ENCODE peak calls at places on chromosomes 6 and 20, in seven cellular contexts. K is A549; U is HFF-Myc; P is body of pancreas; J is cardiac fibroblast; S is pancreas; E is CD8-positive, alpha-beta T cell. X is an unnamed sample.

GRCh38 chr6:167570460-167571400 is 245.8 kb downstream of the TTLL2 start:
- DNase-seq in S (no peak), K (no peak), U (no peak), J (no peak), E (no peak), P (no peak), X (no peak)

GRCh38 chr6:42038811-42039408 is 11.4 kb upstream of the TAF8 start:
- DNase-seq in P (no peak), J (no peak), U (no peak), S (no peak), E (no peak), K (no peak), X (no peak)

GRCh38 chr6:2733324-2733723 is 17.4 kb downstream of the MYLK4 start:
- DNase-seq in K (no peak), E (peak), S (no peak), P (no peak), J (peak), U (no peak), X (no peak)

GRCh38 chr20:8315639-8316573 is 183.8 kb downstream of the PLCB1 start:
- DNase-seq in S (no peak), P (no peak), E (no peak), K (no peak), J (no peak), U (no peak), X (no peak)

GRCh38 chr20:19820520-19821211 is 62.6 kb downstream of the RIN2 start:
- DNase-seq in E (no peak), P (no peak), J (peak), S (no peak), K (no peak), U (no peak), X (peak)

GRCh38 chr6:10951675-10952282 is 64.9 kb downstream of the SYCP2L start:
- DNase-seq in P (no peak), K (peak), U (peak), E (no peak), J (peak), S (no peak), X (peak)

GRCh38 chr6:42313038-42313437 is 95.4 kb upstream of the MRPS10 start:
- DNase-seq in K (peak), S (no peak), U (no peak), P (no peak), E (no peak), J (peak), X (no peak)

GRCh38 chr6:157541618-157542404 is 160.8 kb downstream of the ZDHHC14 start:
- DNase-seq in S (no peak), U (no peak), E (no peak), K (no peak), P (no peak), J (no peak), X (no peak)

GRCh38 chr6:163585932-163586437 is 171.5 kb downstream of the QKI start:
- DNase-seq in U (peak), P (peak), S (no peak), K (peak), E (no peak), J (peak), X (peak)

GRCh38 chr6:69796081-69796626 is 656 bp downstream of the LMBRD1 start:
- DNase-seq in J (peak), S (no peak), K (peak), E (peak), P (peak), U (no peak), X (peak)

GRCh38 chr20:6040540-6040939 is 13.3 kb downstream of the LRRN4 start:
- DNase-seq in J (no peak), K (no peak), S (peak), E (no peak), U (no peak), P (no peak), X (no peak)

GRCh38 chr20:50163570-50164317 is 10.2 kb upstream of the PEDS1 start:
- DNase-seq in P (no peak), S (no peak), K (no peak), E (no peak), U (peak), J (no peak), X (no peak)

GRCh38 chr6:139433647-139434419 is 59.4 kb upstream of the CITED2 start:
- DNase-seq in J (peak), P (no peak), K (no peak), S (no peak), E (no peak), U (no peak), X (no peak)

GRCh38 chr6:146357578-146358340 is 185.9 kb upstream of the RAB32 start:
- DNase-seq in K (peak), P (no peak), E (no peak), J (peak), U (peak), S (no peak), X (peak)

GRCh38 chr6:169220068-169220964 is 33.3 kb downstream of the THBS2 start:
- DNase-seq in J (no peak), K (no peak), E (no peak), P (no peak), S (no peak), U (no peak), X (no peak)

GRCh38 chr6:63214816-63215215 is 3.5 kb downstream of the FKBP1C start:
- DNase-seq in J (no peak), E (no peak), U (no peak), P (no peak), S (no peak), K (no peak), X (no peak)

GRCh38 chr20:63819224-63819917 is 11.7 kb downstream of the ZBTB46 start:
- DNase-seq in P (no peak), E (no peak), U (no peak), K (peak), S (no peak), J (peak), X (no peak)

GRCh38 chr20:49260218-49260617 is 17.6 kb downstream of the ZNFX1 start:
- DNase-seq in K (no peak), P (no peak), E (no peak), U (no peak), S (no peak), J (no peak), X (no peak)

GRCh38 chr20:38386004-38386403 is 39.7 kb downstream of the LBP start:
- DNase-seq in P (no peak), K (no peak), J (no peak), S (no peak), U (no peak), E (no peak), X (no peak)

GRCh38 chr6:89409461-89410035 is 2.5 kb downstream of the RRAGD start:
- DNase-seq in E (no peak), S (no peak), U (no peak), J (no peak), K (no peak), P (no peak), X (no peak)

GRCh38 chr20:17910828-17911294 is 57.7 kb downstream of the SNX5 start:
- DNase-seq in S (no peak), U (peak), J (peak), K (no peak), E (no peak), P (peak), X (peak)

GRCh38 chr6:75207211-75207984 is 1.5 kb upstream of the COL12A1 start:
- DNase-seq in U (no peak), E (no peak), K (no peak), P (no peak), J (peak), S (peak), X (no peak)

GRCh38 chr6:7617954-7618764 is 28.2 kb downstream of the SNRNP48 start:
- DNase-seq in S (no peak), K (no peak), E (no peak), J (peak), U (peak), P (peak), X (no peak)

GRCh38 chr20:43188861-43189613 is 669 bp downstream of the PTPRT start:
- DNase-seq in K (no peak), P (no peak), J (peak), S (peak), U (no peak), E (no peak), X (no peak)

GRCh38 chr6:155329460-155330132 is 15.3 kb upstream of the TFB1M start:
- DNase-seq in S (no peak), P (no peak), U (no peak), E (no peak), K (no peak), J (no peak), X (no peak)

GRCh38 chr20:56579261-56579660 is 46.2 kb downstream of the FAM209B start:
- DNase-seq in S (no peak), J (no peak), U (no peak), P (no peak), E (no peak), K (no peak), X (no peak)

GRCh38 chr6:139533573-139534471 is 159.4 kb upstream of the CITED2 start:
- DNase-seq in S (no peak), E (no peak), U (no peak), J (peak), K (peak), P (peak), X (peak)

GRCh38 chr6:138161434-138162103 is at the start of gene ARFGEF3:
- DNase-seq in U (no peak), J (peak), K (peak), E (peak), P (peak), S (peak), X (no peak)

GRCh38 chr6:30556714-30556963 is 350 bp upstream of the GNL1 start:
- DNase-seq in K (no peak), P (no peak), U (no peak), E (peak), J (no peak), S (peak), X (no peak)

GRCh38 chr20:38223743-38224100 is 36.8 kb downstream of the KIAA1755 start:
- DNase-seq in U (no peak), E (no peak), J (no peak), S (no peak), K (no peak), P (no peak), X (no peak)

GRCh38 chr20:10647471-10647870 is 26.3 kb downstream of the JAG1 start:
- DNase-seq in U (no peak), S (no peak), E (no peak), K (no peak), P (no peak), J (no peak), X (no peak)

GRCh38 chr6:90375681-90376439 is 79.2 kb upstream of the BACH2 start:
- DNase-seq in J (peak), E (no peak), P (no peak), U (peak), K (no peak), S (no peak), X (peak)

GRCh38 chr6:138844203-138844602 is 48.3 kb downstream of the ECT2L start:
- DNase-seq in P (no peak), S (no peak), U (no peak), E (no peak), K (no peak), J (peak), X (peak)

GRCh38 chr6:155412335-155412734 is 43.3 kb downstream of the NOX3 start:
- DNase-seq in U (no peak), J (peak), E (no peak), S (no peak), P (no peak), K (no peak), X (peak)

GRCh38 chr20:52192296-52193007 is 873 bp upstream of the ZFP64 start:
- DNase-seq in K (peak), E (no peak), S (peak), J (peak), P (peak), U (no peak), X (no peak)
- TF ChIP-seq CTCF in K (no peak), E (no peak), S (no peak), J (peak), P (peak), U (no peak), X (peak)

DNA sequence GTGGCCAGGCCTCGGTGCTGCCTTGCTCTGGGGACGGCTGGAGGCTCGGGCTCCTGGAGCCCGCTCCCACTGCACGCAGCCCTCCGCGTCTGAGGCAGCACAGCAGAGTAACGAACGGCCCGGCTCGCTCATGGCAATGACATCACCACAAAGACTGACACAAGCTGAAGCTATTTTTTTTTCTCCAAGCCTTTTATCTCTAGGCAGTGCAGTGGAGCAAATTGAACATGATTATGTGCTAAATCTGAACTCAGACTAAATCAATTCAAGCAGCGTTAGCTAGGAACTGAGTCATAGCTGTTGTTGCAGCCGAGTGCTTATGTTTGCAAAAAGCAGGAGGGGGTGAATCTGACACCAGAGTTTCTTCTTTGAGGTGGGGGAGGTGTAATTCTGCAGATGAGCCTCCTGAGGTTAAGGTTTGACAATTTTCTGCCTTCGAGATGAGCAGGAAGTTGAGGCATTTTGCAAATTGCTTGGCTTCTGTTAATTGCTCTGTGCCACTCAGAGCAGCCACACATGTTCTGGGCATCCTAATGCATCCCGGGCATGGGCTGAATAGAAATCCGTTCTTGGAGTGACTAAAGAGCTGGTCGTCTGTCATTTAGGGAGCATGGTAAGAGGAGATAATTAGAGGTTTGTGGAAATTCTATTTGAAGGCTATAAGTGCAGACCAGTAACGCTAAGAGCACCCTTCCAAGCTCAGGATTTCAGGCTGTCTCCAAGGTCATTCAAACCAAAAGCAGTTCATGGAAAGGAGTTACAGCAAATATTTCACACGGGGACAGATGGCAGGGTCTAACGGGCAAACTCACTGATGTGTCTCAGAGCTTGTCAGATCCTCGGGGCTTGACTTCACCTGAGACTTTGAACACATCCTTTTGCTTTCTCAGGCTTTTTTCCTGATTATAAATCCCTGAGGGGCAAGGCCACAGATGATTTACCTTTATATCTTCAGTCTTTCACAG is 155.1 kb upstream of the ENPP5 start:
- DNase-seq in U (peak), K (no peak), P (no peak), J (peak), E (peak), S (no peak), X (peak)
- H3K4me3 ChIP-seq in U (peak), K (no peak), P (no peak), J (no peak), E (no peak), S (no peak), X (peak)

GRCh38 chr6:34788111-34788510 is 3.8 kb upstream of the BLTP3A start:
- DNase-seq in U (no peak), P (no peak), K (no peak), E (no peak), J (no peak), S (no peak), X (no peak)

GRCh38 chr6:34791842-34792604 is at the start of gene BLTP3A:
- DNase-seq in U (no peak), S (peak), E (peak), J (peak), K (peak), P (peak), X (no peak)

GRCh38 chr6:34792605-34793500 is 970 bp downstream of the BLTP3A start:
- DNase-seq in S (no peak), J (peak), P (peak), E (no peak), U (no peak), K (peak), X (no peak)

GRCh38 chr6:34793877-34794276 is 2.0 kb downstream of the BLTP3A start:
- DNase-seq in E (no peak), P (no peak), S (no peak), J (no peak), U (no peak), K (no peak), X (no peak)

DNA sequence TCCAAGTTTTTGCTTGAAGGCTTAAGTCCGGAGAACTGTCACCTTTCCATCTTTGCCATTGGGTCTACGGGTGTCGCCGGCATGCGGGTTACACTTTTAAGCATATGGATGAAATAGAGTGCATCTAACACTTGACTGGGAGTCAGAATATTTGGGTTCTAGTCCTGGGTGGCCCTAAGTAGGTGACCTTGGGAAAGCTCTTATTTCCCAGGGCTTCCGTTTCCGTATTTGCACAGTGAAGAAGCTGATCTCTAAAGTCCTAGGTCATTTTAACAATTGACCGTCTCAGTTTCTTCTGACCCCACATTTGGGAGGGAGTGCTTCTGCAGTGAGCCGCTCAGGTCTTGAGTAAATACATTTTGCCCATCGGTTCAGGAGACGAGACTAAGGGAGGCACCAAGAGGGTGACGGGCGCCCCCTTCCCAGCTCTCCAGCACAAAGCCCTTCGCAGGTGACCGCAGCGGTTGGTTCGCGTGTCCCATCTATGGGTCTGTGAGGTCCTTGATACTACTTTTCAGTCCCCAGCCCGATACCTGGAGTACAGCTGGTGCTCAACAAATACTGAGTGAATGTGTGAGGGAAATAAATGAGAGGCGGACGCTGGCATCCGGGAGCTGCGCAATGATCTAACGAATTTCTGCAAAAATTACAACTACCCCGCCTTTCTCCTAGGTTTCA is 580 bp upstream of the BLTP3A start:
- DNase-seq in U (no peak), E (no peak), K (peak), S (peak), P (peak), J (peak), X (no peak)
- TF ChIP-seq CTCF in U (peak), E (no peak), K (peak), S (no peak), P (no peak), J (no peak), X (peak)

GRCh38 chr6:33694977-33695376 is 16.5 kb downstream of the UQCC2 start:
- DNase-seq in E (no peak), S (no peak), K (no peak), J (no peak), P (no peak), U (no peak), X (no peak)

GRCh38 chr6:33696538-33697518 is 14.7 kb downstream of the UQCC2 start:
- DNase-seq in K (no peak), S (no peak), P (peak), U (peak), J (peak), E (peak), X (peak)

GRCh38 chr6:33695451-33695855 is 16.0 kb downstream of the UQCC2 start:
- DNase-seq in K (no peak), P (no peak), J (no peak), S (peak), E (no peak), U (no peak), X (no peak)

GRCh38 chr6:33694401-33694931 is 17.0 kb downstream of the UQCC2 start:
- DNase-seq in J (peak), P (peak), S (peak), K (peak), E (peak), U (no peak), X (no peak)

DNA sequence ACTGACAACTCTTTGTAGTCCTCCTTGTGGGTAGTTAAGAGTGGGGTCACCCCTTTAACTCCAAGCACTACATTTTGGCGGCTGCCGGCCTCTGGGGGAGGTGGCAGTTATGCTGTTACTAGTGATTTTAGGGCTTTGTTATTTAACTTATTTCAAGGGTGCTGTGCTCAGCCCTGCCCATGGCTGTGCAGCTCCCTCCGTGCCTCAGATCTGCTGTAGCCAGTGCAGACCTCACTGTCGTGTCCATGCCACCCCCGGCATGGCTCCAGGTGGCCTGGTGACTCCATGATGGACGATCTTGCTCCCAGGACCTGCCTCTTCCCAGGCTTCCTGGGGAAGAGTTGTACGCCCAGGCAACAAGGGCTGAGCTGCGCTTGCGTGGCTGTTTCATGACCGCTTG is 15.4 kb downstream of the UQCC2 start:
- DNase-seq in P (no peak), S (no peak), U (no peak), K (no peak), J (no peak), E (no peak), X (no peak)
- H3K4me3 ChIP-seq in P (no peak), S (no peak), U (no peak), K (no peak), J (no peak), E (peak), X (no peak)

DNA sequence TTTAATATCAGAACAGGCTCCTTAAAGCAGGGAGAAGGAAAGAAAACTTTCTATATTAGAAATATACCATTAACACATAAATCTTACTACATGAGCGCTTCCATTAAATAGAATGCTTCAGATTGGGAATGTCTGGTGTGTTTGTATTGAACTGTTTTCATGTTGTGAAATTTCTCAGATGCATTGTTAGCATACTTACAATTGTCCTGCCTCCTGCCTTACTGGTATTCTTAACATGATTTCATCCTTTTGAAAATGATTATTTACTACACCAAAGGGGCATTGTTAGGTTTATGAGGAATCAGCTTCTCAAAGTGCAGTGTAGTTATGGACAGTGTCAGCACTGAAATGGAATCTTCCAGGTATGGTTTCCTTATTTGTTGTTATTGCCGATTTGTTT is 145.6 kb downstream of the MTFR2 start:
- DNase-seq in U (no peak), S (no peak), P (no peak), E (no peak), K (no peak), J (peak), X (no peak)
- TF ChIP-seq CTCF in U (no peak), S (no peak), P (no peak), E (no peak), K (no peak), J (no peak), X (no peak)

GRCh38 chr6:38796850-38797249 is 81.7 kb downstream of the DNAH8 start:
- DNase-seq in J (no peak), K (no peak), U (no peak), P (no peak), S (no peak), E (no peak), X (no peak)
- H3K4me3 ChIP-seq in J (no peak), K (no peak), U (no peak), P (no peak), S (no peak), E (no peak), X (no peak)

GRCh38 chr20:45415822-45416637 is at the start of gene PIGT:
- DNase-seq in J (peak), E (peak), P (peak), U (peak), K (peak), S (peak), X (peak)
- TF ChIP-seq CTCF in J (no peak), E (no peak), P (no peak), U (no peak), K (no peak), S (no peak), X (no peak)